ENCODE peak calls at places on chromosomes 3 and 15, in ten cellular contexts. P is neuronal stem cell, V is SK-N-SH, Z is mesendoderm, N is astrocyte, I is endothelial cell of umbilical vein, Y is colonic mucosa, E is fibroblast of lung, F is Karpas-422, U is endodermal cell. R is an unnamed sample.

GRCh38 chr15:29812384-29812694 is 9.9 kb downstream of the TJP1 start:
- DNase-seq in P (no peak), V (no peak), Z (peak; percentile 31), N (peak; percentile 56), I (peak; percentile 54), Y (peak; percentile 32), E (peak; percentile 52), F (no peak), U (no peak), R (no peak)

GRCh38 chr3:117665311-117665710 is 955.7 kb downstream of the TUSC7 start:
- DNase-seq in P (no peak), V (no peak), Z (no peak), N (no peak), I (no peak), Y (peak; percentile 19), E (no peak), F (no peak), U (no peak), R (no peak)

GRCh38 chr15:76169792-76170425 is 110.1 kb downstream of the TMEM266 start:
- DNase-seq in P (no peak), V (no peak), Z (no peak), N (peak; percentile 18), I (no peak), Y (no peak), E (no peak), F (no peak), U (no peak), R (no peak)

GRCh38 chr3:160437083-160437455 is 12.5 kb downstream of the TRIM59 start:
- DNase-seq in P (no peak), V (no peak), Z (peak; percentile 25), N (no peak), I (no peak), Y (no peak), E (no peak), F (no peak), U (no peak), R (no peak)

GRCh38 chr15:83312046-83312445 is 27.6 kb upstream of the BNC1 start:
- DNase-seq in P (no peak), V (no peak), Z (no peak), N (no peak), I (no peak), Y (no peak), E (no peak), F (no peak), U (no peak), R (no peak)

GRCh38 chr3:10344147-10344943 is 23.4 kb upstream of the SEC13 start:
- DNase-seq in P (peak; percentile 67), V (peak; percentile 86), Z (peak; percentile 65), N (no peak), I (peak; percentile 43), Y (peak; percentile 34), E (peak; percentile 59), F (peak; percentile 82), U (peak; percentile 91), R (no peak)

GRCh38 chr3:141114816-141115458 is 63.8 kb downstream of the SPSB4 start:
- DNase-seq in P (no peak), V (peak; percentile 50), Z (peak; percentile 62), N (no peak), I (no peak), Y (no peak), E (no peak), F (peak; percentile 45), U (peak; percentile 84), R (no peak)

GRCh38 chr3:2098398-2099027 is at the start of gene CNTN4:
- DNase-seq in P (peak; percentile 94), V (peak; percentile 98), Z (peak; percentile 93), N (no peak), I (no peak), Y (peak; percentile 81), E (no peak), F (no peak), U (peak; percentile 95), R (no peak)

GRCh38 chr3:72617420-72618024 is 230.7 kb downstream of the SHQ1 start:
- DNase-seq in P (no peak), V (no peak), Z (no peak), N (no peak), I (no peak), Y (no peak), E (no peak), F (no peak), U (no peak), R (no peak)

GRCh38 chr3:8593022-8593817 is 51.4 kb downstream of the SSUH2 start:
- DNase-seq in P (no peak), V (no peak), Z (no peak), N (peak; percentile 22), I (no peak), Y (no peak), E (peak; percentile 17), F (no peak), U (no peak), R (no peak)

GRCh38 chr3:196947136-196947859 is 5.0 kb upstream of the NCBP2 start:
- DNase-seq in P (no peak), V (no peak), Z (peak; percentile 47), N (no peak), I (no peak), Y (no peak), E (no peak), F (peak; percentile 72), U (peak; percentile 76), R (no peak)

GRCh38 chr3:168141405-168141993 is 45.8 kb upstream of the GOLIM4 start:
- DNase-seq in P (no peak), V (no peak), Z (peak; percentile 16), N (no peak), I (no peak), Y (no peak), E (no peak), F (no peak), U (no peak), R (no peak)

GRCh38 chr3:98325055-98325454 is 28.6 kb upstream of the OR5K4 start:
- DNase-seq in P (no peak), V (no peak), Z (peak; percentile 70), N (no peak), I (no peak), Y (peak; percentile 16), E (no peak), F (no peak), U (peak; percentile 51), R (no peak)

GRCh38 chr15:36931434-36931833 is 168.9 kb downstream of the MEIS2 start:
- DNase-seq in P (no peak), V (no peak), Z (no peak), N (no peak), I (no peak), Y (no peak), E (no peak), F (no peak), U (no peak), R (no peak)

GRCh38 chr3:140942221-140943104 is 827 bp downstream of the SLC25A36 start:
- DNase-seq in P (peak; percentile 76), V (peak; percentile 67), Z (peak; percentile 91), N (peak; percentile 49), I (peak; percentile 63), Y (peak; percentile 69), E (peak; percentile 61), F (peak; percentile 89), U (peak; percentile 90), R (no peak)

GRCh38 chr3:122405015-122405414 is 10.8 kb downstream of the WDR5B start:
- DNase-seq in P (no peak), V (no peak), Z (no peak), N (no peak), I (no peak), Y (no peak), E (no peak), F (no peak), U (no peak), R (no peak)

GRCh38 chr3:184805351-184806038 is 6.5 kb upstream of the VPS8 start:
- DNase-seq in P (no peak), V (peak; percentile 69), Z (no peak), N (no peak), I (peak; percentile 6), Y (no peak), E (peak; percentile 15), F (no peak), U (no peak), R (no peak)

GRCh38 chr3:134253475-134254231 is 3.0 kb upstream of the RYK start:
- DNase-seq in P (no peak), V (no peak), Z (no peak), N (no peak), I (no peak), Y (no peak), E (no peak), F (no peak), U (no peak), R (no peak)

GRCh38 chr3:127822166-127822835 is at the start of gene MGLL:
- DNase-seq in P (peak; percentile 23), V (peak; percentile 78), Z (peak; percentile 34), N (peak; percentile 35), I (peak; percentile 57), Y (peak; percentile 66), E (peak; percentile 44), F (peak; percentile 55), U (peak; percentile 69), R (no peak)

GRCh38 chr3:58308728-58309127 is 2.4 kb downstream of the HTD2 start:
- DNase-seq in P (no peak), V (no peak), Z (no peak), N (no peak), I (no peak), Y (no peak), E (no peak), F (no peak), U (no peak), R (no peak)
- H3K9ac ChIP-seq in P (no peak overlapping the region), V (peak overlapping the region; percentile 10), Z (no peak overlapping the region), N (no peak overlapping the region), I (no peak overlapping the region), Y (no peak overlapping the region), E (no peak overlapping the region), F (peak overlapping the region; percentile 83), U (no peak overlapping the region), R (no peak overlapping the region)

GRCh38 chr3:151770941-151771340 is 37.2 kb downstream of the AADACL2 start:
- DNase-seq in P (no peak), V (no peak), Z (no peak), N (peak; percentile 24), I (peak; percentile 79), Y (peak; percentile 53), E (peak; percentile 37), F (no peak), U (no peak), R (no peak)
- H3K27ac ChIP-seq in P (no peak overlapping the region), V (peak overlapping the region; percentile 16), Z (no peak overlapping the region), N (no peak overlapping the region), I (peak overlapping the region; percentile 80), Y (peak overlapping the region; percentile 51), E (no peak overlapping the region), F (no peak overlapping the region), U (no peak overlapping the region), R (peak overlapping the region; percentile 94)

DNA sequence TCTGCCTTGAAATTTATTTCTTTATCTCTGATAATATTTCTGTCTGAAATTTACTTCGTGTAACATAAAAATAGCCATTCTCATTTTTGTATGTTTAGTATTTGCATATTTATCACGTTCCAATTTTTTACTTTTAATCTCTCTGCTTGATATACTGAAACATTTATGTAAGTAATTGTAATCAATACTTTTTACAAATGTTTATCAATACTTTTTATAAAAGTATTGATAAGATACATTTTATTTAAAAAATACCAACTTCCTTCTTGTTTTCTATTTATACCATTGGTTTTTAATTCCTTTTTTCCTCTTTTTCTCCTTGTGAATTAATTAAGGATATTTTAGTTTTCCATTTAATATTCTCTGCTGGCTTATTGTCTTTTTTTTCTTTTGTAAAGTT is 60.3 kb upstream of the TBL1XR1 start:
- DNase-seq in P (no peak), V (no peak), Z (no peak), N (no peak), I (no peak), Y (no peak), E (no peak), F (no peak), U (no peak), R (no peak)
- H3K4me3 ChIP-seq in P (no peak overlapping the region), V (no peak overlapping the region), Z (no peak overlapping the region), N (no peak overlapping the region), I (no peak overlapping the region), Y (no peak overlapping the region), E (no peak overlapping the region), F (no peak overlapping the region), U (no peak overlapping the region), R (no peak overlapping the region)

GRCh38 chr3:58375209-58375608 is 42.5 kb downstream of the PXK start:
- DNase-seq in P (no peak), V (no peak), Z (no peak), N (no peak), I (no peak), Y (no peak), E (no peak), F (no peak), U (no peak), R (no peak)
- H3K9ac ChIP-seq in P (no peak overlapping the region), V (no peak overlapping the region), Z (no peak overlapping the region), N (peak overlapping the region; percentile 20), I (no peak overlapping the region), Y (no peak overlapping the region), E (no peak overlapping the region), F (no peak overlapping the region), U (no peak overlapping the region), R (no peak overlapping the region)

R was measured in SK-N-MC.